ENCODE peak calls at places on chromosomes 4 and X, in four cellular contexts. L is PC-3, A is cardiac muscle cell, M is AG09309. N is an unnamed sample.

GRCh38 chr4:181181331-181181730 is 1061.9 kb upstream of the TENM3 start:
- DNase-seq in L (no peak), A (no peak), M (no peak), N (no peak)

GRCh38 chrX:9606971-9607370 is 142.1 kb downstream of the TBL1X start:
- DNase-seq in A (no peak), L (no peak), M (no peak), N (no peak)

GRCh38 chr4:154526151-154526550 is 24.0 kb downstream of the PLRG1 start:
- DNase-seq in A (no peak), L (no peak), M (no peak), N (no peak)

GRCh38 chr4:119725688-119726330 is 97.2 kb upstream of the PDE5A start:
- DNase-seq in A (no peak), L (no peak), M (no peak), N (peak)

GRCh38 chr4:184030764-184031163 is 125.7 kb downstream of the STOX2 start:
- DNase-seq in L (no peak), M (no peak), A (no peak), N (no peak)

GRCh38 chrX:110026099-110026844 is 23.4 kb downstream of the TMEM164 start:
- DNase-seq in M (no peak), A (peak), L (peak), N (no peak)

GRCh38 chr4:80452768-80453167 is 117.2 kb downstream of the CFAP299 start:
- DNase-seq in M (no peak), L (peak), A (no peak), N (no peak)

GRCh38 chr4:137755033-137755471 is 222.8 kb upstream of the PCDH18 start:
- DNase-seq in M (peak), A (peak), L (peak), N (peak)

GRCh38 chrX:112678831-112679230 is 907 bp downstream of the LHFPL1 start:
- DNase-seq in L (no peak), M (no peak), A (no peak), N (no peak)
- H3K4me3 ChIP-seq in L (no peak), M (no peak), A (peak), N (no peak)

DNA sequence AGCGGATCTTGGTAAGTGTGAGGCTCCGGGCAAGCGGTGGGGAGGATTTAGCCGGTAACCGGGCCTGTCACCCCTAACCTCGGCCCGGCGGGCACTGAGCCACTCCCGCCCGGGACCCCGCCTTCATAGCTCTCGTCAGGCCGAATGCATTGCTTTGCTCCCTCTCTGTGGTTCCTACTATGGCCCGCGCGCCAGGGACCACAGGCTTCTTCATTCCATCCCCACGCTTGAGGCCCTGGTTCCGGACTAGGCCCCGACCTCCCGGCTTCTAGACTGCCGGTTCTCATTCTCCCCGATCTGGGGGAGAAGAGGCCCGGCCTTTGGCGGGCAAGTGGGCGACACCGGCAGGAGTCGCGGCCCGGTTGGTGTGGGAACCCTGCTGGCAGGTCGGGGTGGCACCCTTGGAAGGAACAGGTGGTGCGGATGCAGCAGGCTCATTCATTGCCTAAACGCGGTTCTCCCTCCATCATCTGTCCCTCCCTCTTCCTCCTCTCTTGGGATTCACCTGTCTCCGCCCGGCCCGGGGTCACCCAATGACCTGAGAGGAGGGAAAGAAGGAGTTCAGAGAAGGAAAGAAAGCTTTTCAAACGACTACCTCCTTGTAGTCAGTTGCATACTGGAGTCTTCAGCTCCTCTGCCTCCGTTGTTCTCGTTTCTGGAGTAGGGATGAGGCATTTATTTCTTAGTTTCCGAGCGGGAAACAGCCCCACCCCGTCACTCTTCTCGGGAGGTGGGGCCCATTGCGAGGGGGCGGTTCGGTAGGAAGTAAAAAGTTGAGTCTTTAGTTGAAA is at the start of gene NDUFC1:
- DNase-seq in M (no peak), L (peak), A (peak), N (peak)
- TF ChIP-seq CTCF in M (peak), L (no peak), A (peak), N (peak)

GRCh38 chr4:30722092-30722915 is 2.1 kb downstream of the PCDH7 start:
- DNase-seq in M (no peak), A (no peak), L (no peak), N (no peak)

GRCh38 chr4:30724217-30724616 is 4.0 kb downstream of the PCDH7 start:
- DNase-seq in M (no peak), L (no peak), A (no peak), N (no peak)

GRCh38 chr4:30721353-30722091 is 1.4 kb downstream of the PCDH7 start:
- DNase-seq in M (no peak), A (peak), L (peak), N (peak)

GRCh38 chr4:30720656-30721352 is 635 bp downstream of the PCDH7 start:
- DNase-seq in A (peak), L (peak), M (no peak), N (peak)

DNA sequence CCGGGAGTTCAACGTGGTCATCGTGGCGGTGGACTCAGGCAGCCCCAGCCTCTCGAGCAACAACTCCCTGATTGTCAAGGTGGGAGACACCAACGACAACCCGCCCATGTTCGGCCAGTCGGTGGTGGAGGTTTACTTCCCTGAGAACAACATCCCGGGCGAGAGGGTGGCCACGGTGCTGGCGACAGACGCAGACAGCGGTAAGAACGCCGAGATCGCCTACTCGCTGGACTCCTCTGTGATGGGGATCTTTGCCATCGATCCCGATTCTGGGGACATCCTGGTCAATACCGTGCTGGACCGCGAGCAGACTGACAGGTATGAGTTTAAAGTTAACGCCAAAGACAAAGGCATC is 2.7 kb downstream of the PCDH7 start:
- DNase-seq in L (no peak), M (no peak), A (no peak), N (no peak)
- H3K4me3 ChIP-seq in L (no peak), M (peak), A (peak), N (peak)

GRCh38 chr4:129708776-129709175 is 612.8 kb downstream of the C4orf33 start:
- DNase-seq in A (no peak), M (no peak), L (no peak), N (no peak)
- TF ChIP-seq CTCF in A (no peak), M (no peak), L (no peak), N (no peak)

GRCh38 chr4:23889368-23889767 is 479 bp downstream of the PPARGC1A start:
- DNase-seq in A (no peak), L (no peak), M (no peak), N (no peak)

GRCh38 chr4:23889814-23890269 is at the start of gene PPARGC1A:
- DNase-seq in M (no peak), L (no peak), A (peak), N (peak)

GRCh38 chr4:23887173-23887572 is 2.7 kb downstream of the PPARGC1A start:
- DNase-seq in A (no peak), L (no peak), M (no peak), N (no peak)

GRCh38 chr4:23888421-23889319 is 1.2 kb downstream of the PPARGC1A start:
- DNase-seq in L (no peak), M (no peak), A (peak), N (peak)

GRCh38 chr4:23887989-23888388 is 1.9 kb downstream of the PPARGC1A start:
- DNase-seq in L (no peak), A (no peak), M (no peak), N (no peak)
- H3K4me3 ChIP-seq in L (no peak), A (peak), M (no peak), N (no peak)